ENCODE peak calls at places on chromosomes 7 and 10, in five cellular contexts. Y, S, P, I and U are unnamed samples.

GRCh38 chr10:60382946-60383681 is 6.6 kb downstream of the ANK3 start:
- DNase-seq in S (no peak), P (no peak), I (no peak), Y (no peak), U (no peak)

GRCh38 chr10:6058677-6059475 is 3.3 kb downstream of the IL2RA start:
- DNase-seq in I (no peak), S (no peak), Y (no peak), P (no peak), U (no peak)

GRCh38 chr7:137987968-137988367 is 13.9 kb downstream of the CREB3L2 start:
- DNase-seq in I (no peak), Y (peak), S (no peak), P (no peak), U (no peak)

GRCh38 chr10:59754951-59755350 is 1.7 kb upstream of the MRLN start:
- DNase-seq in P (no peak), S (no peak), Y (no peak), I (no peak), U (no peak)

GRCh38 chr10:113985342-113985844 is 58.3 kb upstream of the ADRB1 start:
- DNase-seq in P (no peak), I (no peak), S (no peak), Y (no peak), U (no peak)

GRCh38 chr7:23471090-23471859 is 984 bp upstream of the IGF2BP3 start:
- DNase-seq in P (peak), I (peak), Y (no peak), S (peak), U (peak)

GRCh38 chr7:36165059-36165458 is 12.0 kb downstream of the EEPD1 start:
- DNase-seq in Y (no peak), S (peak), I (no peak), P (no peak), U (no peak)

GRCh38 chr10:78778446-78779338 is 290.1 kb upstream of the ZMIZ1 start:
- DNase-seq in Y (no peak), P (no peak), I (no peak), S (peak), U (no peak)

GRCh38 chr7:5679047-5679740 is 102.3 kb downstream of the RNF216 start:
- DNase-seq in I (no peak), P (no peak), Y (no peak), S (no peak), U (no peak)

GRCh38 chr7:5681423-5681822 is 100.0 kb downstream of the RNF216 start:
- DNase-seq in I (no peak), P (no peak), Y (no peak), S (no peak), U (no peak)

GRCh38 chr7:5679741-5680473 is 101.6 kb downstream of the RNF216 start:
- DNase-seq in S (no peak), I (no peak), P (no peak), Y (no peak), U (no peak)

GRCh38 chr7:5678295-5679046 is 103.0 kb downstream of the RNF216 start:
- DNase-seq in I (no peak), Y (no peak), S (no peak), P (no peak), U (no peak)

GRCh38 chr7:5677538-5678294 is 103.7 kb downstream of the RNF216 start:
- DNase-seq in S (peak), I (peak), Y (no peak), P (peak), U (peak)
- TF ChIP-seq ATF2 in S (no peak), I (no peak), Y (no peak), P (no peak), U (no peak)

GRCh38 chr7:130987092-130987491 is 253.1 kb upstream of the KLF14 start:
- DNase-seq in I (no peak), P (no peak), Y (no peak), S (peak), U (no peak)

GRCh38 chr7:130985361-130985760 is 251.4 kb upstream of the KLF14 start:
- DNase-seq in Y (no peak), I (no peak), S (no peak), P (no peak), U (no peak)

GRCh38 chr7:130986271-130986690 is 252.3 kb upstream of the KLF14 start:
- DNase-seq in Y (no peak), P (no peak), I (no peak), S (no peak), U (no peak)

GRCh38 chr7:130982651-130983050 is 248.6 kb upstream of the KLF14 start:
- DNase-seq in Y (no peak), P (no peak), S (no peak), I (no peak), U (no peak)

DNA sequence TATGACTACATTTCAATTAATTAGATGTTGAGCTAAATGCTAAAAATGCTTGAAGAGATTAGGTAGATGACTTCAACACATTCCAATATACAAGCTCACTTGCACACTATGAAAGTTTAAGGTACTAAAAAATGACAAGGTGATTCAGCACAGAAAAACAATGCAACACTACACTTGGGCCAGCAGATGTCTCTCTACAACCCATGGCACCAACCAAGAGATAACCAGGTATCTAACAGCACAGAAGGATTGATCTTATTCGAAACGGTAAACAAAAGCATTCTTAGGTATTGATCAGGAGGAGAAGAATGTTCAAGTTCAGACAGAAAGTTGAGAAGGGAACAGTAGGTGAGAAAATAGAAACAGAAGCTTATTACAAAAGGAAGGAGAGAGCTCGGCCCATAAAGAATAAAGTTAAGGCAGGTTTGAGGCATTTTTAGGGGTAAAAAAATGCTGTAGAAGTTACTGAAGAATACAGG is 248.2 kb upstream of the KLF14 start:
- DNase-seq in P (no peak), I (peak), S (peak), Y (no peak), U (no peak)
- TF ChIP-seq ATF2 in P (no peak), I (no peak), S (no peak), Y (no peak), U (no peak)

DNA sequence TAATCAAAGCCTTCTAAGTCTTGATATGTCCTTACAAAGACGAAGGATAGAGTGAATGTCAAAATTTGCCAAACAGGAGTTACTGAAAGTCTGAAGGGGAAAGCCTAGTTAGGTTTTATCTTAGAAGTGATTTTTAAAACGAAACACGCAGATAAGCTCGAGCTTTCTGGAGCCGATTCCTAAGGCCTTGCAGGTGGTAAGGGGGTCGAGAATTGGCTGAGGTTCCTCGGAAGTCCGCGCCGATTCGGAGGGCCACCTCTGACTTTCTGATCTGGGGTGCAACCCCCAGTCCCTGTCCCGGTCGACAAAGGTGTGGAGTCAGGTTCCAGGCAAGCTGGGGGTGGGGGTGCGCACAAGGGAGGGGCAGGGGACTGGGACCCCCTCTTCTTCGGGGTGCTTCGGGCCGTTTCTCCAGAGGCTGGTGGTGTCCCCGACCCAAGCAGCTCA is 730 bp upstream of the CUL1 start:
- DNase-seq in P (no peak), Y (no peak), S (no peak), I (no peak), U (no peak)
- TF ChIP-seq ATF2 in P (no peak), Y (no peak), S (no peak), I (no peak), U (no peak)

GRCh38 chr7:111138196-111138569 is 47.3 kb downstream of the LRRN3 start:
- DNase-seq in S (no peak), P (no peak), I (no peak), Y (peak), U (no peak)

GRCh38 chr7:111140091-111140870 is 49.4 kb downstream of the LRRN3 start:
- DNase-seq in Y (no peak), P (no peak), I (no peak), S (no peak), U (no peak)

GRCh38 chr7:111132833-111133232 is 41.9 kb downstream of the LRRN3 start:
- DNase-seq in S (no peak), P (no peak), Y (no peak), I (no peak), U (no peak)

DNA sequence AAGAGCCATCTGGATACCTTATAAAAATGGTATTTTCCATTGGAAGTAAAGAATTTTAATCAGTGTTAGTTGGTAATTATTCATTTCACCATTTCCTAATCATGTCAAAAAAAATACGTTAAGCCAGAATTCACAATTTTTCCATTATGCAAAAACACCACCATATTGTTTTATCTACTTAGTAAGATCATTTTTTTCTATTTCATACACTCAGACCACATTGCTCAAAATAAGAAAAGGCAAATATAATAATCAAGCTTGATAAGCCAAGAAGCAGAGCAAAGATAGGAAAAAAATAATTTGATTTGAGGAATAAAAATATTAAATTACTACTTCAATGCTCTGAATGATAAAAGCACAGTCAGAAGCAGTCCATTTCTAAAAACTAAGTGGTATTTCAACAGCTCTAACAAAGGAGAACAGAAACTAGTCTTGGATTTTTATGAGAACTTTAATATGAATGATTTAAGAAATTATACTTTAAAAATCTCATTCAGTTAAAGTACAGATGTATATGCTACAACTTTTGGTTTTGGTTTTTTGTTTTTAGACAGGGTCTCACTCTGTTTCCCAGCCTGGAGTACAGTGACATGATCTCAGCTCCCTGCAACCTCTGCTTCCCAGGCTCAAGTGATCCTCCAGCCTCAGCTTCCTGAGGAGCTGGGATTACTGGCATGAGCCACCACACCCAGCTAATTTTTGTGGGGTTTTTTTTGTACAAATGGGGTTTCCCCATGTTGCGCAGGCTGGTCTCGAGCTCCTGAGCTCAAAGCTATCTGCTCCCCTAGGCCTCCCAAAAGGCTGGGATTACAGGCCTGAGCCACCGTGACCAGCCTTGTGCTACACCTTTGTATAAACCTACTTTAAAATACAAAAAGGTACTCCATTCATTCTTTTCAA is 46.6 kb downstream of the LRRN3 start:
- DNase-seq in I (no peak), P (no peak), Y (no peak), S (no peak), U (no peak)
- TF ChIP-seq ATF2 in I (no peak), P (no peak), Y (no peak), S (no peak), U (no peak)

GRCh38 chr10:30114871-30115270 is 55.5 kb upstream of the JCAD start:
- DNase-seq in P (no peak), Y (no peak), S (no peak), I (no peak), U (no peak)
- TF ChIP-seq ATF2 in P (no peak), Y (no peak), S (no peak), I (no peak), U (no peak)

GRCh38 chr7:155530601-155531000 is 15.8 kb downstream of the CNPY1 start:
- DNase-seq in I (no peak), Y (no peak), P (no peak), S (no peak), U (no peak)

GRCh38 chr7:155529845-155530244 is 16.5 kb downstream of the CNPY1 start:
- DNase-seq in I (no peak), Y (no peak), S (no peak), P (no peak), U (no peak)

GRCh38 chr7:155526225-155526624 is 20.1 kb downstream of the CNPY1 start:
- DNase-seq in S (no peak), P (no peak), Y (no peak), I (no peak), U (no peak)

GRCh38 chr7:155529346-155529745 is 17.0 kb downstream of the CNPY1 start:
- DNase-seq in Y (no peak), S (no peak), I (no peak), P (no peak), U (no peak)

DNA sequence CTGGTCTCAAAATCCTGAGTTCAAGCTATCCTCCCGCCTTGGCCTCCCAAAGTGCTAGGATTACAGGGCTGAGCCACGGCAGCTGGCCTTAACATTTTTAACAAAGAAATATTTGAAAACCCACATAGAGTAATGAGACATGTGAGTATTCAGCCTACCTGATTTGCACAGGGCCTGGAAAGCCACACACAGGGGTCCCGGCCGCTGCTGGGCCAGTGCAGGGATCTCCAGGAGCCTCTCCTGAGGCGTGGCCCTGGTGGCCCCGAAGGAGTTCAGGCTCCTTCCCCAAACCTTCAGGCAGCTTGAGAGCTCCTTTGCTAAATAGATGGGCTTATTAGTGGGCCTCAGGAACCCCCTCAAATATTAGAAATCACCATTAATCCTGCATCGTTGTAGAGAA is 18.7 kb downstream of the CNPY1 start:
- DNase-seq in I (no peak), S (no peak), P (no peak), Y (no peak), U (no peak)
- TF ChIP-seq ATF2 in I (no peak), S (no peak), P (no peak), Y (no peak), U (no peak)

DNA sequence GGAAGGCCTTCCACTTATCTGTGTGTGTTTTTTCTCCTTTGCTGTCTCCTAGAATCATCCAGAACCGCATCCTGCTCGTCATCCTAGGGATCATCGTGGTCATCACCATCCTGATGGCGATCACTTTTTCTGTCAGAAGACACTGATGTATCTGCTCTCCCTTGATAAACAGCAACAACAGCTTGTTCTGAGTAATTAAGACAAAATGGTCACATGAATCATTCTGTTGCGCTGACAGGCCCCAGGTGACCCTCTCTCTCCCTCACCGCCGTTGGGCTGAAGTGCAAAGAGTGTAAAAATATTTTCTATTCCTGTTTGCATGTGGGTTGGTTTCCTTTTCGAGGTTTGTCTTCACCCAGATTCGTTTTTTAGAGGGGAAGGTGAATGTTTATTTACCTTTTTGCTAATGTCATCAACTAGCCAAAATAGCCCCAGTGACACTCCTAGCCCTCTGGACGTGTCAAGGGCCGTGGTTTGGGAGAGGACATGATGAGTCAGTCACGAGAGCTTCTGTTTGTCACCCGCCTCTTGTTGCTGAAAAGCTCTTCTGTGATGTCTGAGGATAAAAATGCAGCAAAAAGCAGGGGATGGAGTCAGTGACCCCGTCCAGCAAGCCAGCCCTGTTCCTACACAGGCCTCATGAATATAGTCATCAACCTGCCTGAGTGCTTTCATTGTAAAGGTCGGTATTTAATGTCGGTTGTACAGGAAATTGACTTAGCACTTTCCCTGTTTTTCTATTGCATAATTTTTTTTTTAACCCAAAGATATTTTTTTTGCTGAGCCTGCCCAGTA is 134.6 kb upstream of the TCF7L2 start:
- DNase-seq in S (peak), Y (no peak), P (no peak), I (no peak), U (no peak)
- TF ChIP-seq ATF2 in S (no peak), Y (no peak), P (no peak), I (no peak), U (no peak)

GRCh38 chr7:140625908-140626868 is 14.4 kb downstream of the DENND2A start:
- DNase-seq in Y (no peak), P (peak), I (no peak), S (no peak), U (peak)
- TF ChIP-seq ATF2 in Y (no peak), P (no peak), I (no peak), S (no peak), U (no peak)